ENCODE peak calls at places on chromosome 17, in nine cellular contexts. L, C, Z, B, T, F, P, N and Q are unnamed samples.

GRCh38 chr17:21816592-21817567 is 124.6 kb downstream of the KCNJ18 start:
- DNase-seq in L (no peak), C (no peak), Z (no peak), B (no peak), T (no peak), F (no peak), P (no peak), N (no peak), Q (no peak)

GRCh38 chr17:14464741-14465140 is 163.9 kb downstream of the HS3ST3B1 start:
- DNase-seq in L (peak), C (no peak), Z (no peak), B (no peak), T (no peak), F (no peak), P (peak), N (no peak), Q (peak)

GRCh38 chr17:62179525-62180161 is 114.6 kb upstream of the MED13 start:
- DNase-seq in L (peak), C (no peak), Z (no peak), B (no peak), T (no peak), F (no peak), P (peak), N (no peak), Q (no peak)

GRCh38 chr17:44005527-44005864 is 1.1 kb downstream of the NAGS start:
- DNase-seq in L (no peak), C (no peak), Z (no peak), B (no peak), T (no peak), F (no peak), P (no peak), N (no peak), Q (no peak)

GRCh38 chr17:79818026-79818758 is 21.0 kb downstream of the CBX4 start:
- DNase-seq in L (no peak), C (no peak), Z (no peak), B (no peak), T (no peak), F (no peak), P (no peak), N (no peak), Q (no peak)

GRCh38 chr17:19344311-19345066 is 18.0 kb downstream of the B9D1 start:
- DNase-seq in L (no peak), C (no peak), Z (no peak), B (no peak), T (no peak), F (no peak), P (no peak), N (no peak), Q (no peak)

GRCh38 chr17:71383111-71383510 is 737.7 kb upstream of the SOX9 start:
- DNase-seq in L (no peak), C (no peak), Z (no peak), B (no peak), T (no peak), F (no peak), P (no peak), N (no peak), Q (no peak)

GRCh38 chr17:21539146-21539545 is 153.2 kb upstream of the KCNJ18 start:
- DNase-seq in L (peak), C (no peak), Z (no peak), B (no peak), T (no peak), F (no peak), P (peak), N (no peak), Q (no peak)

GRCh38 chr17:76050226-76051070 is 21.9 kb downstream of the SRP68 start:
- DNase-seq in L (no peak), C (no peak), Z (no peak), B (no peak), T (no peak), F (no peak), P (no peak), N (no peak), Q (no peak)

GRCh38 chr17:42459983-42460300 is 1.3 kb downstream of the ATP6V0A1 start:
- DNase-seq in L (no peak), C (no peak), Z (no peak), B (peak), T (no peak), F (no peak), P (peak), N (no peak), Q (no peak)

GRCh38 chr17:6075050-6075449 is 4.9 kb downstream of the WSCD1 start:
- DNase-seq in L (no peak), C (no peak), Z (no peak), B (no peak), T (no peak), F (peak), P (no peak), N (no peak), Q (no peak)

GRCh38 chr17:36870618-36871002 is 66.7 kb upstream of the LHX1 start:
- DNase-seq in L (no peak), C (no peak), Z (no peak), B (no peak), T (no peak), F (peak), P (no peak), N (no peak), Q (no peak)

GRCh38 chr17:45405250-45406086 is 27.2 kb downstream of the ARHGAP27 start:
- DNase-seq in L (no peak), C (peak), Z (no peak), B (no peak), T (no peak), F (peak), P (no peak), N (no peak), Q (no peak)

GRCh38 chr17:55303008-55303493 is 38.3 kb downstream of the HLF start:
- DNase-seq in L (no peak), C (no peak), Z (no peak), B (no peak), T (no peak), F (no peak), P (no peak), N (no peak), Q (no peak)

GRCh38 chr17:42122371-42123303 is at the start of gene HSPB9:
- DNase-seq in L (no peak), C (peak), Z (no peak), B (no peak), T (no peak), F (peak), P (no peak), N (peak), Q (no peak)

GRCh38 chr17:49552070-49552751 is 23.5 kb upstream of the NXPH3 start:
- DNase-seq in L (peak), C (no peak), Z (no peak), B (no peak), T (no peak), F (no peak), P (no peak), N (no peak), Q (no peak)

DNA sequence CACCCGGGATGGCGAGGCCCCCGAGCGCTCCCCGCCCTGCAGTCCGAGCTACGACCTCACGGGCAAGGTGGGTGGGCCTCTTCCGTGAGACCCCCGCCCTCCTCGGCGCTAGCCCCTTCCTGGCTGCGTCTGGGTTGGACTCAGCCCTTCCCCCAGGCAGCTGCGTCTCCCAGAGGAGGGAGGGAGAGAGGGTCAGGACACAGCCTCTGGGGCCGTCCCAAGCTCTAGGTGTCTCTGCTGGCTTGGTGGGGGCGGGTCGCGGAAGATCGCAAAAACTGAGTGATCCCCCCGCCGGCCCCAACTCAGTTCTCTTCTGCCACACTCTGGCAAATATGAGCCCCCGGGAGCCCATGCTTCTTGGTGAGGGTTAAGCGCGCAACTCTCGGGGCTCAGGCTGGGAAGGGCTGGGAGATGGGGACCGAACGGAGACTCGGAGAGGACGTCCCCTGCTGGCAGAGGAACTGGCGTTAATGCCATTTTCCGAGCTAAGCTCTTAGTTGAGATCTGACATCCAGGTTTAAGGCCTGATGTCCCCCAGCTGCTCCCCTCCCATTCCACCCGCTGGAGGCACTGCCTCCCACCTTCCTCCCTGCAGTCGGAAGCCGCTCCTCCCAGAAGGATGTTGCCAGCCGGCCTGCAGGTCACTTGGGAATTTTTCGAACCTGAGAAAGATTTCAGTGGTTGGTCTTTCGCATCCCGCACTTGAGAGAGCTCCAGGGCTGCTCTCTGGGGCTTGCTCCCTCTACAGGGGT is 419 bp downstream of the RAB37 start:
- DNase-seq in L (peak), C (no peak), Z (no peak), B (peak), T (no peak), F (peak), P (no peak), N (no peak), Q (no peak)
- TF ChIP-seq CTCF in L (peak), C (peak), Z (no peak), B (peak), T (no peak), F (peak), P (peak), N (no peak), Q (peak)

GRCh38 chr17:82871056-82871775 is 31.4 kb upstream of the ZNF750 start:
- DNase-seq in L (no peak), C (no peak), Z (no peak), B (no peak), T (no peak), F (no peak), P (no peak), N (no peak), Q (no peak)
- TF ChIP-seq CTCF in L (peak), C (peak), Z (no peak), B (no peak), T (no peak), F (no peak), P (no peak), N (no peak), Q (no peak)

DNA sequence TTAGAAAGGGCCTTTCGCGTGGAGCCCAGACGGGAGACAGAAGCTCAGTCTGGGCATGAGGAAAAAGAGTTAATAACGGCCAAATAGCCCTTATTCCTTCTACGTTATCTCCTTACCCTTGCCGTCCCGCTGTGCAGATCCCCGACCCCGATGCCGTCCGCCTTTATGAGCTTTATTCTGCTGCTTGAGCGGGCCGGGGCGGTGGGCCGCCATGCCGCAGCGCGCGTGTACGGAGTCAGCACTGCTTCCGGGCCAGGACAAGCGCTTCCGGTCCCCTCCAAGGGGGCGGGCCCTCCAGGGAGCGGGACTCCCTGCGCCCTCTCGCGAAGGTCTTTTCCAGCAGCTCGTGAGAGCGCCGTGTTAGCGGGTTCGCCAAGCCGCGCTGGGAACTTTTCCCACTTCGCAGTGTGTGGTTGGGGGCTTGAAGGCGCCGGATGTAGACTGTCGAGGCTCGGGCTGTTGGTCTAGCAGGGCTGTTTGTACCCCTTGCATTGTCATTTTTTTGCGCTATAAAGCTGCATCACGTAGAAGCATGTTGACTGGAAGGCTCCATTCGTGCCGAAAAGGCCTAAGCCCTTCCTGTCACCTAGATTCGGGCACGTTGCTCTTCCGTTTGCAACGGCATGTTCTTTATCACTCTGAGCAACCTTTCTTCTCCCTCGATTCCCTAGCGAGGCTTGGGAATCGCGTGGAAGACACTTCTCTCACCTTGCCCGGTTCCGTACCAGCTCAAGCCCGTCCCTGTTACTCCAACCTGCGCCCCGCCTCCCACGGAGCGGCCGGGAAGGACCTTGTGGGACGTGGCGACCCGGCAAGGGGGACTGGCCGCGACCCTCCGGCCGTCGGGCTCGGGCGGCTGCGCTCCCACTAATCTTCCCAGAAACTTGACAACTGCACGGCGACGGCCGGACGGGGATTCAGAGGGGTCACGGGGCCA is at the start of gene TSR1:
- DNase-seq in L (peak), C (peak), Z (peak), B (peak), T (peak), F (peak), P (peak), N (peak), Q (peak)
- TF ChIP-seq CTCF in L (no peak), C (peak), Z (no peak), B (peak), T (peak), F (no peak), P (peak), N (no peak), Q (peak)

DNA sequence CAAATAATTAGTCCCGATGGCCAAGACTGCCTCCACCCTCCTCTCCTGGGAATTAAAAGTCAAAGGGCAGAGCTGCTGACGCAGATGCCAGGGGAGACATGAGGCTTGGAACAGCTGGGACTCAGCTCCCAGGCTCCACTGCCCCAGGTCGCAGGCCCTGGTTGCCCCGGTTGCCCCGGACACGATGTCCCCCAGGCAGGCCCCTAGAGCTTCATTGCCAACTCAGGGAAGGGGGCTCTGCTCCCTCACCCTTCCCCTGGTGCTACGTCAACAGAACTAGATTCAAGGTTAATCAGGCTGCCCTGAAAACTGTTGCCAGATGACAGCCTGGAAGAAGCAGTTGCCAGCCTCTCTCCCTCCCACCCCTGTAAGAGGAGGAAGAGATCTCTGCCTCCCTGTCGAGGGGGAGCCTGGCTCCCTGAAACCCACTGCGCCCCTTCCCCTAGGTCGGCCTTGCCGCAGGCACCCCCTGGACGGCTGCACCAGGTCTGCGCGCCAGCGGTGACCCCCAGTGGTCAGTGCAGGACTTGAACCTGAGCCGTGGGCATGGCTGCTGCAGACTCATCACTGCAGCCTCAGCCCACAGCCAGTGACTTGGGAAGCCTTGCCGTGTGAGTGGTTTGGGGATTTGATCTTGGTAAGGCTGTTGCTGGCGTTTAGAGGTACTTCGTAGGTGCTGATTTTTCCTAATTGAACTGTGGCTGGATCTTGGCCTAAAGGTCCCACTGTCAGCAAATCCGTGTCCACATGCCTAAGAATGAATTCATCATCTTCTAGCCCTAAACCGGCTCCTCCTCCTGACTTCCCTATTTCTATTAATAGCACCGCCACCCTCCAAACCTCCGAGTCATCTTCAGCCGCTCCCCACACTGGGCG is 84.1 kb upstream of the TOB1 start:
- DNase-seq in L (peak), C (no peak), Z (peak), B (peak), T (peak), F (peak), P (peak), N (peak), Q (peak)
- TF ChIP-seq CTCF in L (peak), C (peak), Z (peak), B (peak), T (peak), F (peak), P (peak), N (peak), Q (peak)

GRCh38 chr17:47941998-47942490 is 673 bp downstream of the PNPO start:
- DNase-seq in L (no peak), C (no peak), Z (no peak), B (no peak), T (no peak), F (no peak), P (no peak), N (no peak), Q (no peak)

GRCh38 chr17:47942568-47942967 is 1.2 kb downstream of the PNPO start:
- DNase-seq in L (no peak), C (no peak), Z (no peak), B (no peak), T (no peak), F (no peak), P (no peak), N (no peak), Q (no peak)

GRCh38 chr17:47937915-47938314 is 3.5 kb upstream of the PNPO start:
- DNase-seq in L (no peak), C (no peak), Z (no peak), B (no peak), T (no peak), F (no peak), P (no peak), N (no peak), Q (no peak)

GRCh38 chr17:47945080-47945479 is 3.7 kb downstream of the PNPO start:
- DNase-seq in L (no peak), C (no peak), Z (peak), B (no peak), T (no peak), F (no peak), P (peak), N (no peak), Q (no peak)

DNA sequence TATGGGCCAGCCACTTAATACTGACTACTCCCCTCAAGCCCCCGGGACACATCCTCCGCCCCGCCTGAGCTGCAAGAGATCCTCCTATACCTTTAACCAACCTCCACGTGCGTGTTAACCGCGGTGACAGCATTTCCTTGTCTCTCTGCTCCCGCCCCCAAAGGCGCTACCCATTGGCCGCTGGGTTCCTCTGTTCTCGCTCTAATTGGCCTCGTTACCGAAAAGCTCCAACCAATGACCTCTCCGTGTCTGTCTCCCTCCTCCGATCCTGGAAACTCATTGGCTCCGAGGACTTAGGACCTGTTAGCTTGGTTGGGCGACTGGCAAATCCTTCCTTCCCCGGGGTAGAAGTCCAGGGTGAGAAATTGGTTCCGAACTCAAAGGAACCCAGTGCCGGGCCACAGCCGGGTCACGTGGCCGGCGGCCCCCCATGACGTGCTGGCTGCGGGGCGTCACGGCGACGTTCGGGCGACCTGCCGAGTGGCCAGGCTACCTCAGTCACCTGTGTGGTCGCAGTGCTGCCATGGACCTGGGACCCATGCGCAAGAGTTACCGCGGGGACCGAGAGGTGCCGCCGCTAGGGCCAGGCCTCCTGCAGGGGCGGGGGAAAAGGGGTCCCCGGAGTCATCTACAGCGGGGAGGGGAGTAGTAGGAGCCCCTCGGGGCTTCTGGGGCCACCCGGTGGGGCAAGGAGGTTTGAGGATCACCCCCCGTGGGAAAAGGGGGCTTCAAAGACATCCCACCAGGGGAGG is at the start of gene PNPO:
- DNase-seq in L (peak), C (peak), Z (peak), B (peak), T (peak), F (peak), P (peak), N (peak), Q (peak)
- TF ChIP-seq CTCF in L (no peak), C (no peak), Z (no peak), B (no peak), T (no peak), F (no peak), P (peak), N (no peak), Q (peak)

DNA sequence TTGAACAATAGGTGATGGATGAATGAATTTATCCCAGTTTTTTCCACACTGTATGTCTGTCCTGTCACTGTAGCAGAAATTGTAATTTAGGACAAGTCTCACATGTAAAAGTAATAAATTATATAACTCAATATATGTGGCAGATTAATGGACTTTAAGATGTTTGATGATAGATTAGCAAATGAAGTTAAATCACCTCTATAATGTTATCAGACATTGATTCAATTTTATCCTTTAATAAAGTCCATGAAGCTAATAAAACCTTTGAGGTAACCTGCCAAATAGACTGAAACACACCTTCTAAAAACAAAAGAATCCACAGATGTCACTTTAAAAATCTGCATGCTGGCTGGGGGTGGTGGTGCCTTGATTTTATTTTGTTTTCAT is 83.3 kb upstream of the CORO6 start:
- DNase-seq in L (no peak), C (no peak), Z (no peak), B (no peak), T (no peak), F (no peak), P (no peak), N (no peak), Q (no peak)
- TF ChIP-seq CTCF in L (no peak), C (no peak), Z (no peak), B (no peak), T (no peak), F (no peak), P (no peak), N (no peak), Q (no peak)

GRCh38 chr17:16440814-16441629 is 25.7 kb downstream of the TRPV2 start:
- DNase-seq in L (no peak), C (no peak), Z (no peak), B (no peak), T (no peak), F (no peak), P (peak), N (no peak), Q (no peak)
- TF ChIP-seq CTCF in L (no peak), C (no peak), Z (no peak), B (no peak), T (no peak), F (no peak), P (no peak), N (no peak), Q (no peak)

DNA sequence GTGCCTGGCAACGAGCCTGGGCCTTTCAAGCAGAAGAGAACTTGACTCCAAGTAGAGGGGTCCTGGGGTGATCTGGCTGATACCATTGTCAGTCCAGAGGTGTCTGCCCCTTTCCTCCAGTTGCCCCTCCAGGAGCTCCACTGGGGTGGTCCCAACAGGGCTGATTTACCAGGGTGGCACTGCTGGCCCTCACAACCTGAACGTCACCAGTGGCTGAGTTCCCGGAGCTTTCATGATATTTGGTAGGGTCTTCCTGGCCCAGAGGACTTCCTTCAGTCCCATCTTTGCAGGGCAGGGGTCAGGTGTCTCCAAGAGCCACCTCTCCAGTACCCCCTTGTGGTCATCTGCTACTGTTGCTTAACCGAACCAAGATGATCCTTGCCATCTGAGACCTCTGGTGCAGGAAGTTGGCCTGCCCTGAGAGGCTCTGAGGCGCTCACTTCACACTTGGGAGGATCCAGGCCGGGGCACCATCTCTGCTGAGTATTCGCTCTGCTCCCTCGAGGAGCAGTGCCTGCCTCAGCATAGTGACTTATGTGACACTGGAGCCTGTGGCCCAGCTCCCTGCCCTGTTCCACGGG is 3.5 kb downstream of the LIMD2 start:
- DNase-seq in L (peak), C (no peak), Z (no peak), B (peak), T (no peak), F (no peak), P (peak), N (peak), Q (no peak)
- TF ChIP-seq CTCF in L (peak), C (peak), Z (peak), B (peak), T (peak), F (peak), P (peak), N (no peak), Q (peak)